ENCODE peak calls at places on chromosomes 1 and 21, in seven cellular contexts. Q, O, B, S, R, I and F are unnamed samples.

GRCh38 chr1:92877792-92878191 is 46.0 kb downstream of the RPL5 start:
- DNase-seq in Q (no peak), O (no peak), B (no peak), S (no peak), R (no peak), I (no peak), F (no peak)

GRCh38 chr1:11997081-11997851 is 17.0 kb downstream of the MFN2 start:
- DNase-seq in Q (no peak), O (no peak), B (no peak), S (no peak), R (no peak), I (no peak), F (no peak)

GRCh38 chr1:230392141-230392909 is 33.8 kb downstream of the PGBD5 start:
- DNase-seq in Q (no peak), O (no peak), B (no peak), S (no peak), R (no peak), I (no peak), F (no peak)

GRCh38 chr1:27830621-27831424 is at the start of gene PPP1R8:
- DNase-seq in Q (peak; percentile 99), O (peak; percentile 96), B (peak; percentile 98), S (peak; percentile 91), R (peak; percentile 83), I (peak; percentile 99), F (peak; percentile 95)

GRCh38 chr1:176241385-176242015 is 34.4 kb upstream of the COP1 start:
- DNase-seq in Q (no peak), O (no peak), B (peak; percentile 60), S (no peak), R (peak; percentile 74), I (peak; percentile 8), F (no peak)

GRCh38 chr21:28687571-28687970 is 305.1 kb downstream of the LTN1 start:
- DNase-seq in Q (peak; percentile 43), O (no peak), B (peak; percentile 3), S (no peak), R (no peak), I (no peak), F (no peak)

GRCh38 chr1:117613969-117614865 is 8.4 kb downstream of the TENT5C start:
- DNase-seq in Q (no peak), O (no peak), B (peak; percentile 24), S (no peak), R (no peak), I (no peak), F (no peak)

GRCh38 chr1:67759692-67760029 is 73.6 kb downstream of the GNG12 start:
- DNase-seq in Q (no peak), O (no peak), B (peak; percentile 16), S (no peak), R (no peak), I (no peak), F (no peak)

GRCh38 chr1:246564839-246565750 is 966 bp downstream of the TFB2M start:
- DNase-seq in Q (no peak), O (no peak), B (no peak), S (no peak), R (no peak), I (no peak), F (no peak)

GRCh38 chr1:212132040-212132439 is 96.5 kb downstream of the DTL start:
- DNase-seq in Q (no peak), O (no peak), B (no peak), S (no peak), R (no peak), I (no peak), F (no peak)

GRCh38 chr1:228042508-228042907 is 35.7 kb downstream of the WNT3A start:
- DNase-seq in Q (no peak), O (no peak), B (no peak), S (no peak), R (no peak), I (no peak), F (no peak)

GRCh38 chr1:1917995-1918900 is 831 bp downstream of the TMEM52 start:
- DNase-seq in Q (no peak), O (peak; percentile 50), B (no peak), S (no peak), R (no peak), I (no peak), F (no peak)

GRCh38 chr1:107791381-107791780 is 173.6 kb downstream of the VAV3 start:
- DNase-seq in Q (peak; percentile 29), O (no peak), B (no peak), S (no peak), R (no peak), I (no peak), F (no peak)

GRCh38 chr1:212301570-212301969 is 16.4 kb downstream of the PPP2R5A start:
- DNase-seq in Q (no peak), O (no peak), B (no peak), S (no peak), R (no peak), I (no peak), F (no peak)

DNA sequence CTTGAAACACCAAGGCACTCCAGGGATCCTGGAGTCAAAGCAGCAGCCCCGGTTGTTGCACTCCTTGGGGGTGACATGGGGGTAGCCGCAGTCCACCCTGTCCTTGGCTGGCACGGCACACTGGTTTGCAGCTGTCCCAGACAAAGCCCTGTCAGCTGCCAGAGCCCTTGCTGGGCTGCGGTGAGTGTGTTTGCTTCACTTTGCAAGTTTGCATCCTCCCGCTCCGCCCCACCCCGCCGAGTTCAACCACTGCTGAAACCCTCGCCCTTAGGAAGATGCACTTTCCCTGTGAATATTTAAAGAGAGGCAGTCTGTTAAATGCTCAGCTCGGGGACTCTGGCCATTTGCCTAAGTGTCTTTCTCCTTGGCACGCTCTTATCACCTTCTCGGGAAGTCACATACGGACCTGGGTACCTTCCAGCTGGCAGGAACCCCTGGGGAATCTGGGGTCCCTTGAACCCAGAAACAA is 1.7 kb downstream of the TFF3 start:
- DNase-seq in Q (no peak), O (no peak), B (no peak), S (no peak), R (no peak), I (peak; percentile 61), F (peak; percentile 66)
- H3K27me3 ChIP-seq in Q (no peaks in the 10 kb centered on the region), O (peaks cover 3% of the 10 kb centered on the region), B (no peaks in the 10 kb centered on the region), S (no peaks in the 10 kb centered on the region), R (peaks cover 17% of the 10 kb centered on the region), I (no peaks in the 10 kb centered on the region), F (no peaks in the 10 kb centered on the region)

GRCh38 chr1:198523183-198523942 is 17.1 kb downstream of the ATP6V1G3 start:
- DNase-seq in Q (peak; percentile 84), O (no peak), B (no peak), S (no peak), R (no peak), I (no peak), F (no peak)
- H3K27me3 ChIP-seq in Q (no peaks in the 10 kb centered on the region), O (no peaks in the 10 kb centered on the region), B (no peaks in the 10 kb centered on the region), S (no peaks in the 10 kb centered on the region), R (no peaks in the 10 kb centered on the region), I (no peaks in the 10 kb centered on the region), F (no peaks in the 10 kb centered on the region)

DNA sequence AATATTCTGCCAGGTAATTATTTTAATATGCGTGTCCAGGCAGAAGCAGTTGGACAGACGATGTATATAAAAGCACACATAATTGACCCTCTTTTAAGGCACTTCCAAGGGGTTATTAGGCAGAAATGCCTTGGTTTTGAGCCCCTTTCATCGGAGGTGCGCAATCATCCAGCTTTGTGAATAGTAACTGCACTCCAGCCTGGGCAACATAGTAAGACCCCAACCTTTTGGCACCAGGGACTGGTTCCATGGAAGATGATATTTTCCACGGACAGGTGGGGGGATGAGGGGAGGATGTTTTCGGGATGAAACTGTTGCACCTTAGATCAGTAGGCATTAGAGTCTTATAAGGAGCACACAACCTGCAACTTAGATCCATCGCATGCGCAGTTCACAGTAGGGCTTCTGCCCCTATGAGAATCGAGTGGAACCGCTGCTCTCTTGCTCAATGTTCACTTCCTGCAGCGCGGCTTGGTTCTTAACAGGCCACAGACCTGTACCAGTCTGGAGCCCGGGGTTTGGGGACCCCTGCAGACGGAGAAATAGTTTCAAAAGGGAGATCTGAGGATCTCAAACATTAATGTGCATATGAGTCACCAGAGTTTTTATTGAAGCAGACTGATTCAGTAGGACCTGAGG is 1.8 kb upstream of the MCOLN2 start:
- DNase-seq in Q (peak; percentile 43), O (no peak), B (peak; percentile 39), S (no peak), R (no peak), I (peak; percentile 43), F (no peak)
- H3K27me3 ChIP-seq in Q (no peaks in the 10 kb centered on the region), O (peaks cover 36% of the 10 kb centered on the region), B (peaks cover 94% of the 10 kb centered on the region), S (no peaks in the 10 kb centered on the region), R (peaks cover 76% of the 10 kb centered on the region), I (peaks cover 82% of the 10 kb centered on the region), F (peaks cover 2% of the 10 kb centered on the region)

DNA sequence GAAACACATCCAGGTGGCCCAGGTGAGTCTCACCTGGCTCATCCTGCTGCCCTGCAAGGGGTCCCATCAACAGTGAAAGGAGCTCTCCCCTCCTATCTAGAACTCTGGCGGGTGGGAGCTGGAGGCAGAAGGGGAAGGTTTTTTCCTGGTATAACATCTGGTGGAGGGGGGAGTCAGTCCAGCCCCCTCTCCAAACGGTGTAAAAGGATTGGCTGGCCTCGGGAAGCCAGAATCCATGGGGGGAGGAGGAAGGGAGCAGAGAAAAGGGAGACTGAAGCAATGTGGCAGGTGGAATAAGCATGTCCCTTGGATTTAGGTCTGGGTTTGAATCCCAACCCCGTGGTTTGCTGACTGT is 1.2 kb upstream of the CAMK2N1 start:
- DNase-seq in Q (no peak), O (no peak), B (no peak), S (no peak), R (no peak), I (peak; percentile 54), F (no peak)
- H3K27me3 ChIP-seq in Q (no peaks in the 10 kb centered on the region), O (peaks cover 57% of the 10 kb centered on the region), B (peaks cover 94% of the 10 kb centered on the region), S (peaks cover 15% of the 10 kb centered on the region), R (peaks cover 2% of the 10 kb centered on the region), I (peaks cover 62% of the 10 kb centered on the region), F (no peaks in the 10 kb centered on the region)

DNA sequence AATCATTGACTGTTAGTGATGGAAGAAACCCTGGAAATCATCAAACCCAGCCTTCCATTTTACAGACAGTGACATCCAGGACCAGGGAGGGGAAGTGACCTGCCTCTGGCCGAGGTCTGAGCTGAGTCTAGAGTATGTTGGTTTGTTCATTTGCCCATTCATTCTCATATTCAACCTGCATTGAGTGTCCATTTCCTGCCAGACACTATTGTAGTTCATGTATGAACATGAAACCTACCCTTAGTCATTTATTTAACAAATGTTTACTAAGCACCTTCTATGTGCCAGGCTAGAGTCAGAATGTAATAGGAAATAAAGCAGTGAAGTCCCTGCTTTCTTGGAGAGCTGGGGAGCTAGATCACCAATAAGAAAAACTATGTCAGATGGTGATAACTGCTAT is 51.3 kb downstream of the KCND3 start:
- DNase-seq in Q (no peak), O (no peak), B (no peak), S (no peak), R (no peak), I (no peak), F (no peak)
- H3K27me3 ChIP-seq in Q (peaks cover 2% of the 10 kb centered on the region), O (no peaks in the 10 kb centered on the region), B (peaks cover 55% of the 10 kb centered on the region), S (no peaks in the 10 kb centered on the region), R (peaks cover 2% of the 10 kb centered on the region), I (no peaks in the 10 kb centered on the region), F (no peaks in the 10 kb centered on the region)

DNA sequence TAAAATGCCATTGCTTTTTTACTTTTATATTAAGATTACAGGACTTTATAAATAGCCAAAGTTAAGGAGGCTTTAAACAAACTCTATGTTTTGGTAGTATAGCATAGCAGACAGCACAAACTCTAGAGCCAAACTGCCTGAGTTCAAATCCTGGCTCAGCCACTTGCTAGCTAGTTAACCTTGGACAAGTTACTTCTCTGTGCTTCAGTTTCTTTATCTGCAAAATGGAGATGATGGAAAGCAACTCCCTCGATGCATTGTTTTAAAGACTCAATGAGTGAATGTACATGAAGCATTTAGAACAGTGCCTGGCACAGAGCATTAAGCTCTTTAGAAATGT is 21.3 kb downstream of the C1QB start:
- DNase-seq in Q (peak; percentile 44), O (no peak), B (no peak), S (no peak), R (no peak), I (no peak), F (no peak)
- H3K27me3 ChIP-seq in Q (no peaks in the 10 kb centered on the region), O (peaks cover 47% of the 10 kb centered on the region), B (no peaks in the 10 kb centered on the region), S (no peaks in the 10 kb centered on the region), R (peaks cover 30% of the 10 kb centered on the region), I (no peaks in the 10 kb centered on the region), F (no peaks in the 10 kb centered on the region)

GRCh38 chr1:170586942-170587593 is 55.1 kb downstream of the GORAB start:
- DNase-seq in Q (peak; percentile 6), O (no peak), B (peak; percentile 80), S (no peak), R (peak; percentile 16), I (no peak), F (no peak)
- H3K27me3 ChIP-seq in Q (no peaks in the 10 kb centered on the region), O (no peaks in the 10 kb centered on the region), B (peaks cover 6% of the 10 kb centered on the region), S (no peaks in the 10 kb centered on the region), R (no peaks in the 10 kb centered on the region), I (peaks cover 69% of the 10 kb centered on the region), F (no peaks in the 10 kb centered on the region)